ENCODE peak calls at places on chromosomes 13 and 19, in six cellular contexts. W is naive thymus-derived CD4-positive, alpha-beta T cell; B is sigmoid colon; K is CD4-positive, alpha-beta T cell; U is CD8-positive, alpha-beta memory T cell; E is CD8-positive, alpha-beta T cell. O is an unnamed sample. For H3K9me3, the result is how much of the 10 kb centered on the place peaks cover.

GRCh38 chr19:1571358-1571757 is 3.2 kb upstream of the MEX3D start:
- DNase-seq in W (no peak), B (no peak), K (no peak), U (no peak), E (no peak), O (no peak)

GRCh38 chr13:44421853-44422525 is 48.4 kb downstream of the SERP2 start:
- DNase-seq in W (no peak), B (no peak), K (no peak), U (no peak), E (no peak), O (no peak)

GRCh38 chr13:37179646-37180045 is 74.2 kb upstream of the CSNK1A1L start:
- DNase-seq in W (no peak), B (no peak), K (no peak), U (no peak), E (no peak), O (no peak)

GRCh38 chr19:15680923-15681322 is 8.0 kb downstream of the CYP4F12 start:
- DNase-seq in W (no peak), B (no peak), K (no peak), U (no peak), E (no peak), O (no peak)

GRCh38 chr19:49264258-49264657 is 60.7 kb downstream of the SLC6A16 start:
- DNase-seq in W (no peak), B (no peak), K (no peak), U (no peak), E (no peak), O (no peak)

GRCh38 chr13:40391788-40392187 is 274.7 kb downstream of the FOXO1 start:
- DNase-seq in W (no peak), B (no peak), K (no peak), U (no peak), E (no peak), O (no peak)

GRCh38 chr19:57359300-57359699 is 4.1 kb upstream of the TRAPPC2B start:
- DNase-seq in W (no peak), B (no peak), K (no peak), U (no peak), E (no peak), O (no peak)

GRCh38 chr19:2358548-2359173 is 1.4 kb upstream of the TMPRSS9 start:
- DNase-seq in W (no peak), B (no peak), K (no peak), U (no peak), E (no peak), O (no peak)

GRCh38 chr19:17772172-17772571 is 20.9 kb downstream of the FCHO1 start:
- DNase-seq in W (no peak), B (no peak), K (no peak), U (no peak), E (no peak), O (no peak)

GRCh38 chr19:28184997-28185396 is 1028.0 kb downstream of the UQCRFS1 start:
- DNase-seq in W (no peak), B (no peak), K (no peak), U (no peak), E (no peak), O (no peak)

GRCh38 chr13:112896736-112897602 is 72.0 kb upstream of the MCF2L start:
- DNase-seq in W (no peak), B (no peak), K (no peak), U (no peak), E (no peak), O (no peak)

GRCh38 chr19:18119243-18120105 is 21.9 kb downstream of the MAST3 start:
- DNase-seq in W (peak), B (no peak), K (peak), U (peak), E (peak), O (peak)

GRCh38 chr13:75251188-75251587 is 230.8 kb downstream of the TBC1D4 start:
- DNase-seq in W (no peak), B (no peak), K (no peak), U (no peak), E (no peak), O (no peak)

GRCh38 chr13:52830946-52831345 is 17.5 kb downstream of the PCDH8 start:
- DNase-seq in W (no peak), B (no peak), K (no peak), U (no peak), E (no peak), O (no peak)

GRCh38 chr13:67228031-67228430 is 2.1 kb downstream of the PCDH9 start:
- DNase-seq in W (no peak), B (no peak), K (no peak), U (no peak), E (no peak), O (no peak)

GRCh38 chr13:111344471-111345191 is 24.2 kb downstream of the TEX29 start:
- DNase-seq in W (no peak), B (no peak), K (no peak), U (no peak), E (no peak), O (no peak)

GRCh38 chr19:11423804-11424318 is 4.7 kb upstream of the RGL3 start:
- DNase-seq in W (no peak), B (no peak), K (no peak), U (no peak), E (no peak), O (no peak)

GRCh38 chr13:98144501-98145350 is 1.8 kb downstream of the FARP1 start:
- DNase-seq in W (no peak), B (no peak), K (no peak), U (no peak), E (no peak), O (no peak)

GRCh38 chr19:55232284-55232597 is 3.7 kb upstream of the TMEM86B start:
- DNase-seq in W (no peak), B (no peak), K (no peak), U (no peak), E (no peak), O (no peak)

GRCh38 chr19:45159204-45159970 is 1.4 kb downstream of the NKPD1 start:
- DNase-seq in W (no peak), B (no peak), K (no peak), U (no peak), E (no peak), O (no peak)

GRCh38 chr19:10654610-10655456 is 687 bp downstream of the ILF3 start:
- DNase-seq in W (peak), B (peak), K (peak), U (peak), E (peak), O (peak)

GRCh38 chr13:46561691-46562090 is 8.7 kb downstream of the LRCH1 start:
- DNase-seq in W (no peak), B (no peak), K (no peak), U (no peak), E (no peak), O (no peak)

GRCh38 chr13:32017449-32017848 is 14.1 kb upstream of the FRY start:
- DNase-seq in W (no peak), B (no peak), K (no peak), U (no peak), E (no peak), O (no peak)

GRCh38 chr13:41587490-41587889 is 130.1 kb downstream of the RGCC start:
- DNase-seq in W (peak), B (no peak), K (peak), U (peak), E (peak), O (no peak)

GRCh38 chr13:84896128-84896527 is 903.1 kb downstream of the SLITRK6 start:
- DNase-seq in W (no peak), B (no peak), K (peak), U (no peak), E (no peak), O (no peak)

GRCh38 chr19:4933528-4933927 is 24.2 kb downstream of the UHRF1 start:
- DNase-seq in W (no peak), B (no peak), K (no peak), U (no peak), E (no peak), O (no peak)

GRCh38 chr13:74047925-74048324 is 86.3 kb downstream of the KLF12 start:
- DNase-seq in W (no peak), B (no peak), K (no peak), U (no peak), E (no peak), O (no peak)

GRCh38 chr13:45257638-45258338 is 56.9 kb upstream of the KCTD4 start:
- DNase-seq in W (no peak), B (no peak), K (no peak), U (no peak), E (no peak), O (no peak)

GRCh38 chr19:4327252-4327876 is 11.3 kb downstream of the STAP2 start:
- DNase-seq in W (peak), B (peak), K (peak), U (peak), E (peak), O (peak)

GRCh38 chr19:50837300-50837699 is 3.9 kb upstream of the KLK15 start:
- DNase-seq in W (no peak), B (peak), K (no peak), U (no peak), E (no peak), O (no peak)

GRCh38 chr13:57631607-57632275 is at the start of gene PCDH17:
- DNase-seq in W (no peak), B (no peak), K (no peak), U (no peak), E (no peak), O (no peak)

GRCh38 chr13:22161871-22162270 is 491.0 kb downstream of the FGF9 start:
- DNase-seq in W (peak), B (no peak), K (no peak), U (no peak), E (no peak), O (no peak)

GRCh38 chr13:42246541-42246940 is 25.4 kb upstream of the AKAP11 start:
- DNase-seq in W (no peak), B (no peak), K (no peak), U (no peak), E (no peak), O (no peak)

GRCh38 chr19:43774103-43774939 is 6.5 kb downstream of the KCNN4 start:
- DNase-seq in W (no peak), B (no peak), K (no peak), U (no peak), E (no peak), O (no peak)

GRCh38 chr19:19816679-19817078 is 4.9 kb downstream of the ZNF506 start:
- DNase-seq in W (no peak), B (no peak), K (no peak), U (no peak), E (no peak), O (no peak)

GRCh38 chr19:19820774-19821315 is 705 bp downstream of the ZNF506 start:
- DNase-seq in W (no peak), B (no peak), K (no peak), U (no peak), E (no peak), O (no peak)

GRCh38 chr19:19822148-19822429 is 539 bp upstream of the ZNF506 start:
- DNase-seq in W (no peak), B (peak), K (no peak), U (no peak), E (no peak), O (no peak)

GRCh38 chr19:19821366-19822147 is at the start of gene ZNF506:
- DNase-seq in W (peak), B (peak), K (peak), U (peak), E (peak), O (peak)

DNA sequence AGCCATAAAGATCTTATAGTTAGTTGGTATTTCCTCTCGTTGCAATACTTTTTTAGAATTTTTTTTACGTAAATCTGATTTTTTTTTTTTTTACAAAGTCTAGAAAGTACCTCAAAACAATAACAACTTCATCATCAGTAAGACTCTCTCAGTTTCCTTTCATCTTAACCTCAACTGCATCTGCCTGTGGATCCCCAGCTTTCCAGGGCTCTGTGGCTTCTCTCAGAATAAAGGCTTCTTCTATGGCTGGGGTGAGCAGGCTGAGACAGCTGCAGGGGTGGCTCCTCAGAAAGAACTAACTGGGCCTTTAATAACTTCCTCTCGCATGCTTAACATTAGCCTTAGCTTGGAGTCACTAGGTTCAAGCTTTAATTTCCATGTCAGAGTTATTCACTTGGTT is 4.2 kb downstream of the ZNF506 start:
- DNase-seq in W (peak), B (no peak), K (peak), U (peak), E (peak), O (peak)
- H3K9me3 ChIP-seq in W (under half), B (under half), K (under half), U (under half), E (under half), O (under half)

DNA sequence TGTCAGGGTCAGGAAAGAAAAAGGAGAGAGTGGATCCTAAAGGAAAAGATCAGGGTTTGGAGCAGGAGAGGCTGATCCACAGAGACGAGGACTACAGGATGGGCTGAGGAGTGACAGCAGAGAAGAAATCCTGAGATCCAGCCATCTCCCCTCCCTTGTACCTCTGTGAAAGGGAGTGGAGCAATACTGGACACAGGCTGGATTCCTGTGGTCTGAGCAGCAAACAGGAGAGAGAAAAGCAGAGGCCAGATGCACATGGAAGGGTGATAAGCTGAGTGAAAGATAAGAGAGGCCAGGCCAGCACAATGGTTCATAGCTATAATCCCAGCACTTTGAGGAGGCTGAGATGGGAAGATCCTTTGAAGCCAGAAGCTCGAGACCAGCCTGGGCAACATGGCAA is 472.1 kb upstream of the TSHZ3 start:
- DNase-seq in W (no peak), B (no peak), K (no peak), U (no peak), E (no peak), O (no peak)
- H3K9me3 ChIP-seq in W (under half), B (under half), K (under half), U (under half), E (under half), O (under half)

GRCh38 chr19:53328967-53329366 is 4.6 kb upstream of the ZNF845 start:
- DNase-seq in W (no peak), B (peak), K (no peak), U (no peak), E (no peak), O (no peak)
- H3K9me3 ChIP-seq in W (under half), B (under half), K (under half), U (under half), E (under half), O (under half)

GRCh38 chr13:19059016-19059780 is 122.4 kb downstream of the TUBA3C start:
- DNase-seq in W (no peak), B (no peak), K (no peak), U (no peak), E (no peak), O (no peak)
- H3K9me3 ChIP-seq in W (under half), B (under half), K (under half), U (under half), E (under half), O (under half)

GRCh38 chr19:41478875-41479756 is 36.2 kb downstream of the ERICH4 start:
- DNase-seq in W (no peak), B (no peak), K (no peak), U (no peak), E (no peak), O (no peak)

GRCh38 chr19:41476583-41476982 is 33.6 kb downstream of the ERICH4 start:
- DNase-seq in W (no peak), B (no peak), K (no peak), U (no peak), E (no peak), O (no peak)

GRCh38 chr19:41479757-41480191 is 36.8 kb downstream of the ERICH4 start:
- DNase-seq in W (no peak), B (no peak), K (no peak), U (no peak), E (no peak), O (no peak)

GRCh38 chr19:41478171-41478570 is 35.2 kb downstream of the ERICH4 start:
- DNase-seq in W (no peak), B (no peak), K (no peak), U (no peak), E (no peak), O (no peak)

DNA sequence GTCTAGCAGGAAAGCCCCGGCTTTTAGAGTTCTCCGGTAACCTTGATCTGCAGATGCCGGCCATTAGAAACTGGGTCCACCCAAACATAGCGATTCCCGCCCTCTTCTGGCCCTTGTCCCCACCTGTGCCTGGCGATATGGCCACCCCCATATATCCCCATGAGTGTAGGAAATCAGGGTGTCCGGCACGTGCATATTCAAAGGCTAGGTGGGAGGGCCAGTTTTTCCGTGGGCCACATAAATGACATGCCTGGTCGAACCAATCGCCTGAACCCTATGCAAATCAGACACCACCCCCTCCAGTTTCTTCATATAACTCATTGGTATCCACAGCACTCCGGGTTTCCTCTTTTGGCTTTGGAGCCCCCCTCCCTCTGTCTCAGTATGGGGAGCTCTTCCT is 37.4 kb downstream of the ERICH4 start:
- DNase-seq in W (no peak), B (no peak), K (no peak), U (no peak), E (no peak), O (no peak)
- H3K9me3 ChIP-seq in W (under half), B (under half), K (under half), U (under half), E (under half), O (under half)